ENCODE peak calls at places on chromosomes 3 and 15, in nine cellular contexts. K is posterior cingulate gyrus; J is CD8-positive, alpha-beta T cell; U is G401; G is H9; F is RWPE2; M is CD4-positive, alpha-beta T cell; P is NB4; O is A549. V is an unnamed sample.

GRCh38 chr3:127458698-127459097 is 131.8 kb downstream of the TPRA1 start:
- DNase-seq in U (no peak), M (no peak), G (peak), P (peak), K (no peak), F (no peak), O (no peak), J (no peak), V (no peak)

GRCh38 chr15:74243431-74243830 is 7.3 kb downstream of the CCDC33 start:
- DNase-seq in P (no peak), G (no peak), K (no peak), O (no peak), J (no peak), U (no peak), M (no peak), F (no peak), V (no peak)

GRCh38 chr3:179194931-179195330 is 46.8 kb downstream of the PIK3CA start:
- DNase-seq in K (no peak), G (peak), U (no peak), O (no peak), M (no peak), P (no peak), J (no peak), F (no peak), V (no peak)

GRCh38 chr3:135898774-135899173 is 66.8 kb upstream of the PPP2R3A start:
- DNase-seq in J (no peak), K (no peak), G (no peak), M (no peak), O (no peak), F (no peak), P (no peak), U (no peak), V (no peak)

GRCh38 chr15:80931191-80931590 is 58.4 kb downstream of the MESD start:
- DNase-seq in K (no peak), P (no peak), F (no peak), U (no peak), O (no peak), M (no peak), G (no peak), J (no peak), V (no peak)

GRCh38 chr3:152322756-152323155 is 54.0 kb downstream of the MBNL1 start:
- DNase-seq in F (no peak), P (peak), U (peak), J (no peak), K (no peak), G (no peak), O (no peak), M (no peak), V (no peak)

GRCh38 chr15:62445244-62445643 is 280.2 kb upstream of the C2CD4B start:
- DNase-seq in F (no peak), U (no peak), O (no peak), M (no peak), K (no peak), J (no peak), G (no peak), P (no peak), V (no peak)

GRCh38 chr3:193343726-193344222 is 34.8 kb downstream of the ATP13A5 start:
- DNase-seq in M (no peak), J (no peak), P (no peak), F (no peak), O (no peak), K (no peak), U (no peak), G (no peak), V (no peak)

GRCh38 chr3:112770026-112770626 is 76.5 kb downstream of the CD200R1L start:
- DNase-seq in M (no peak), P (peak), J (no peak), K (no peak), G (peak), F (peak), O (peak), U (no peak), V (no peak)

GRCh38 chr3:61730577-61731231 is 169.3 kb downstream of the PTPRG start:
- DNase-seq in P (no peak), F (no peak), O (no peak), G (no peak), M (no peak), K (no peak), U (no peak), J (no peak), V (no peak)